ENCODE peak calls at places on chromosomes 2 and 18, in five cellular contexts. I is keratinocyte; G is stimulated activated CD8-positive, alpha-beta memory T cell treated with anti-CD3 and anti-CD28 coated beads, Interleukin-4, amount 100 ng/mL, for 24 hours; E is activated gamma-delta T cell; B is GM03348. F is an unnamed sample.

GRCh38 chr18:6747646-6748045 is 18.1 kb downstream of the ARHGAP28 start:
- DNase-seq in I (no peak), G (no peak), E (no peak), B (peak), F (peak)

GRCh38 chr2:54966165-54966819 is 84.0 kb downstream of the RTN4 start:
- DNase-seq in I (no peak), G (no peak), E (no peak), B (no peak), F (no peak)

GRCh38 chr2:49753344-49753930 is 599.1 kb upstream of the FSHR start:
- DNase-seq in I (no peak), G (no peak), E (no peak), B (no peak), F (no peak)

GRCh38 chr2:211035548-211036185 is 479.3 kb downstream of the CPS1 start:
- DNase-seq in I (no peak), G (no peak), E (no peak), B (peak), F (no peak)

GRCh38 chr2:128263902-128264331 is 54.8 kb downstream of the HS6ST1 start:
- DNase-seq in I (no peak), G (no peak), E (no peak), B (no peak), F (no peak)

GRCh38 chr2:185318271-185318724 is 420.3 kb upstream of the FSIP2 start:
- DNase-seq in I (no peak), G (no peak), E (no peak), B (no peak), F (no peak)

GRCh38 chr18:8937112-8937641 is 165.3 kb upstream of the NDUFV2 start:
- DNase-seq in I (no peak), G (no peak), E (no peak), B (peak), F (no peak)

GRCh38 chr2:8086796-8087479 is 594.9 kb upstream of the ID2 start:
- DNase-seq in I (peak), G (no peak), E (no peak), B (peak), F (peak)

GRCh38 chr2:73291461-73292315 is 1.7 kb downstream of the EGR4 start:
- DNase-seq in I (no peak), G (no peak), E (no peak), B (no peak), F (peak)

GRCh38 chr2:20092901-20093235 is 41.4 kb upstream of the LAPTM4A start:
- DNase-seq in I (peak), G (no peak), E (no peak), B (no peak), F (no peak)

GRCh38 chr18:67525328-67526110 is 9.0 kb upstream of the DSEL start:
- DNase-seq in I (peak), G (no peak), E (no peak), B (peak), F (peak)

GRCh38 chr2:232891621-232892071 is 21.6 kb downstream of the SNORC start:
- DNase-seq in I (no peak), G (no peak), E (no peak), B (peak), F (no peak)

GRCh38 chr2:9332853-9333245 is 90.5 kb downstream of the ITGB1BP1 start:
- DNase-seq in I (no peak), G (no peak), E (no peak), B (no peak), F (no peak)

GRCh38 chr2:9773905-9774239 is 69.4 kb upstream of the TAF1B start:
- DNase-seq in I (no peak), G (no peak), E (no peak), B (no peak), F (no peak)

GRCh38 chr2:18093196-18093595 is 214.7 kb downstream of the KCNS3 start:
- DNase-seq in I (no peak), G (no peak), E (no peak), B (no peak), F (no peak)

GRCh38 chr2:141741652-141742051 is 389.2 kb downstream of the LRP1B start:
- DNase-seq in I (no peak), G (no peak), E (no peak), B (no peak), F (no peak)

GRCh38 chr2:8594731-8595427 is 87.0 kb upstream of the ID2 start:
- DNase-seq in I (no peak), G (no peak), E (no peak), B (peak), F (no peak)

GRCh38 chr2:150296795-150297546 is 190.5 kb downstream of the RND3 start:
- DNase-seq in I (no peak), G (no peak), E (no peak), B (peak), F (no peak)

GRCh38 chr18:10131036-10131774 is 217.4 kb downstream of the VAPA start:
- DNase-seq in I (no peak), G (no peak), E (no peak), B (no peak), F (no peak)

GRCh38 chr2:160210599-160211138 is 10.6 kb upstream of the ITGB6 start:
- DNase-seq in I (no peak), G (peak), E (no peak), B (peak), F (no peak)

GRCh38 chr2:225254363-225254762 is 145.1 kb upstream of the NYAP2 start:
- DNase-seq in I (no peak), G (no peak), E (no peak), B (no peak), F (no peak)

GRCh38 chr2:160429248-160430000 is 64.2 kb downstream of the RBMS1 start:
- DNase-seq in I (no peak), G (no peak), E (no peak), B (no peak), F (no peak)

GRCh38 chr2:8500124-8501054 is 181.5 kb upstream of the ID2 start:
- DNase-seq in I (no peak), G (no peak), E (no peak), B (no peak), F (no peak)

GRCh38 chr2:237574894-237575868 is 8.8 kb downstream of the PRLH start:
- DNase-seq in I (peak), G (no peak), E (no peak), B (no peak), F (no peak)

GRCh38 chr2:222319576-222320440 is 21.0 kb upstream of the PAX3 start:
- DNase-seq in I (no peak), G (no peak), E (no peak), B (no peak), F (peak)

GRCh38 chr2:30367232-30368070 is 79.6 kb upstream of the LCLAT1 start:
- DNase-seq in I (no peak), G (no peak), E (no peak), B (no peak), F (no peak)

GRCh38 chr2:29238497-29238896 is 123.3 kb downstream of the CLIP4 start:
- DNase-seq in I (no peak), G (no peak), E (no peak), B (peak), F (peak)

GRCh38 chr2:158845869-158846268 is 50.8 kb downstream of the DAPL1 start:
- DNase-seq in I (no peak), G (no peak), E (no peak), B (no peak), F (no peak)

GRCh38 chr2:226017534-226017933 is 618.0 kb downstream of the NYAP2 start:
- DNase-seq in I (no peak), G (no peak), E (no peak), B (no peak), F (no peak)

GRCh38 chr2:43370705-43371104 is 144.3 kb upstream of the ZFP36L2 start:
- DNase-seq in I (no peak), G (no peak), E (no peak), B (no peak), F (no peak)

GRCh38 chr2:53787255-53787910 is 539 bp downstream of the ERLEC1 start:
- DNase-seq in I (no peak), G (no peak), E (no peak), B (peak), F (peak)

GRCh38 chr2:67453365-67453764 is 56.2 kb downstream of the ETAA1 start:
- DNase-seq in I (no peak), G (no peak), E (no peak), B (peak), F (no peak)

GRCh38 chr2:204655101-204655500 is 109.8 kb downstream of the PARD3B start:
- DNase-seq in I (no peak), G (no peak), E (no peak), B (peak), F (peak)

GRCh38 chr2:58428553-58429284 is 187.6 kb upstream of the FANCL start:
- DNase-seq in I (no peak), G (no peak), E (no peak), B (peak), F (no peak)

GRCh38 chr2:25371253-25372241 is 29.8 kb upstream of the DNMT3A start:
- DNase-seq in I (no peak), G (no peak), E (no peak), B (no peak), F (no peak)

GRCh38 chr18:79529296-79529695 is 133.6 kb downstream of the NFATC1 start:
- DNase-seq in I (no peak), G (no peak), E (no peak), B (no peak), F (no peak)

GRCh38 chr2:873651-874580 is 76.7 kb upstream of the SNTG2 start:
- DNase-seq in I (no peak), G (no peak), E (no peak), B (no peak), F (no peak)

GRCh38 chr2:62471816-62472215 is 34.2 kb downstream of the TMEM17 start:
- DNase-seq in I (no peak), G (no peak), E (no peak), B (peak), F (no peak)

F was measured in AG08396.